ENCODE peak calls at places on chromosomes 3 and 15, in nine cellular contexts. One of them, this sample, is unnamed.

GRCh38 chr3:74447221-74447620 is 167.2 kb downstream of the CNTN3 start:
- DNase-seq in breast epithelium: no peak
- DNase-seq in GF-D8: no peak
- DNase-seq in activated naive CD4-positive, alpha-beta T cell treated with anti-CD3 and anti-CD28 coated beads for 36 hours: no peak
- DNase-seq in PC-3: no peak
- DNase-seq in RCC 7860: no peak
- DNase-seq in HFFc6: no peak
- DNase-seq in GOT3: no peak
- DNase-seq in pancreas: no peak
- DNase-seq in this sample: no peak

GRCh38 chr15:29162411-29162810 is 107.2 kb downstream of the NSMCE3 start:
- DNase-seq in HFFc6: no peak
- DNase-seq in PC-3: no peak
- DNase-seq in activated naive CD4-positive, alpha-beta T cell treated with anti-CD3 and anti-CD28 coated beads for 36 hours: no peak
- DNase-seq in RCC 7860: no peak
- DNase-seq in pancreas: no peak
- DNase-seq in GF-D8: no peak
- DNase-seq in breast epithelium: no peak
- DNase-seq in GOT3: no peak
- DNase-seq in this sample: no peak

GRCh38 chr3:102302020-102302419 is 132.8 kb upstream of the ZPLD1 start:
- DNase-seq in PC-3: peak
- DNase-seq in breast epithelium: no peak
- DNase-seq in pancreas: no peak
- DNase-seq in HFFc6: no peak
- DNase-seq in RCC 7860: no peak
- DNase-seq in GF-D8: no peak
- DNase-seq in activated naive CD4-positive, alpha-beta T cell treated with anti-CD3 and anti-CD28 coated beads for 36 hours: no peak
- DNase-seq in GOT3: no peak
- DNase-seq in this sample: no peak

GRCh38 chr3:122305818-122306621 is 19.0 kb upstream of the CSTA start:
- DNase-seq in activated naive CD4-positive, alpha-beta T cell treated with anti-CD3 and anti-CD28 coated beads for 36 hours: peak
- DNase-seq in GOT3: no peak
- DNase-seq in pancreas: no peak
- DNase-seq in GF-D8: peak
- DNase-seq in HFFc6: no peak
- DNase-seq in PC-3: peak
- DNase-seq in RCC 7860: no peak
- DNase-seq in breast epithelium: no peak
- DNase-seq in this sample: no peak

GRCh38 chr3:152399374-152399773 is 130.6 kb downstream of the MBNL1 start:
- DNase-seq in breast epithelium: no peak
- DNase-seq in activated naive CD4-positive, alpha-beta T cell treated with anti-CD3 and anti-CD28 coated beads for 36 hours: peak
- DNase-seq in HFFc6: peak
- DNase-seq in GOT3: no peak
- DNase-seq in PC-3: peak
- DNase-seq in RCC 7860: peak
- DNase-seq in GF-D8: no peak
- DNase-seq in pancreas: no peak
- DNase-seq in this sample: no peak

GRCh38 chr3:85208650-85209049 is 249.9 kb downstream of the CADM2 start:
- DNase-seq in RCC 7860: no peak
- DNase-seq in GF-D8: no peak
- DNase-seq in GOT3: no peak
- DNase-seq in PC-3: no peak
- DNase-seq in HFFc6: no peak
- DNase-seq in activated naive CD4-positive, alpha-beta T cell treated with anti-CD3 and anti-CD28 coated beads for 36 hours: no peak
- DNase-seq in breast epithelium: no peak
- DNase-seq in pancreas: no peak
- DNase-seq in this sample: no peak

GRCh38 chr15:58065445-58066041 is at the start of gene ALDH1A2:
- DNase-seq in pancreas: peak
- DNase-seq in activated naive CD4-positive, alpha-beta T cell treated with anti-CD3 and anti-CD28 coated beads for 36 hours: peak
- DNase-seq in GF-D8: no peak
- DNase-seq in HFFc6: no peak
- DNase-seq in PC-3: no peak
- DNase-seq in RCC 7860: no peak
- DNase-seq in GOT3: no peak
- DNase-seq in breast epithelium: no peak
- DNase-seq in this sample: no peak

GRCh38 chr15:85749261-85750151 is 45.2 kb downstream of the KLHL25 start:
- DNase-seq in pancreas: no peak
- DNase-seq in PC-3: no peak
- DNase-seq in activated naive CD4-positive, alpha-beta T cell treated with anti-CD3 and anti-CD28 coated beads for 36 hours: no peak
- DNase-seq in GF-D8: no peak
- DNase-seq in HFFc6: no peak
- DNase-seq in GOT3: no peak
- DNase-seq in RCC 7860: no peak
- DNase-seq in breast epithelium: peak
- DNase-seq in this sample: no peak

GRCh38 chr3:44993471-44994205 is 17.6 kb downstream of the EXOSC7 start:
- DNase-seq in RCC 7860: peak
- DNase-seq in PC-3: peak
- DNase-seq in GOT3: no peak
- DNase-seq in HFFc6: peak
- DNase-seq in pancreas: no peak
- DNase-seq in activated naive CD4-positive, alpha-beta T cell treated with anti-CD3 and anti-CD28 coated beads for 36 hours: no peak
- DNase-seq in breast epithelium: no peak
- DNase-seq in GF-D8: no peak
- DNase-seq in this sample: no peak

GRCh38 chr3:150180349-150180748 is 209.7 kb upstream of the PFN2 start:
- DNase-seq in RCC 7860: no peak
- DNase-seq in breast epithelium: no peak
- DNase-seq in HFFc6: peak
- DNase-seq in GOT3: no peak
- DNase-seq in activated naive CD4-positive, alpha-beta T cell treated with anti-CD3 and anti-CD28 coated beads for 36 hours: no peak
- DNase-seq in PC-3: peak
- DNase-seq in GF-D8: no peak
- DNase-seq in pancreas: no peak
- DNase-seq in this sample: no peak

GRCh38 chr15:66186049-66186825 is 67.3 kb downstream of the MEGF11 start:
- DNase-seq in RCC 7860: no peak
- DNase-seq in pancreas: no peak
- DNase-seq in PC-3: no peak
- DNase-seq in HFFc6: no peak
- DNase-seq in GF-D8: no peak
- DNase-seq in GOT3: no peak
- DNase-seq in activated naive CD4-positive, alpha-beta T cell treated with anti-CD3 and anti-CD28 coated beads for 36 hours: no peak
- DNase-seq in breast epithelium: no peak
- DNase-seq in this sample: no peak

GRCh38 chr15:80849308-80849707 is 70.1 kb downstream of the CEMIP start:
- DNase-seq in GF-D8: no peak
- DNase-seq in RCC 7860: peak
- DNase-seq in GOT3: peak
- DNase-seq in breast epithelium: peak
- DNase-seq in activated naive CD4-positive, alpha-beta T cell treated with anti-CD3 and anti-CD28 coated beads for 36 hours: no peak
- DNase-seq in pancreas: no peak
- DNase-seq in PC-3: peak
- DNase-seq in HFFc6: peak
- DNase-seq in this sample: no peak

GRCh38 chr3:12644297-12644937 is 19.5 kb downstream of the RAF1 start:
- DNase-seq in HFFc6: peak
- DNase-seq in GF-D8: no peak
- DNase-seq in pancreas: no peak
- DNase-seq in PC-3: no peak
- DNase-seq in RCC 7860: no peak
- DNase-seq in GOT3: no peak
- DNase-seq in activated naive CD4-positive, alpha-beta T cell treated with anti-CD3 and anti-CD28 coated beads for 36 hours: no peak
- DNase-seq in breast epithelium: no peak
- DNase-seq in this sample: no peak

GRCh38 chr3:133413166-133414020 is 13.5 kb downstream of the BFSP2 start:
- DNase-seq in GF-D8: no peak
- DNase-seq in pancreas: no peak
- DNase-seq in RCC 7860: no peak
- DNase-seq in PC-3: no peak
- DNase-seq in breast epithelium: no peak
- DNase-seq in GOT3: no peak
- DNase-seq in HFFc6: peak
- DNase-seq in activated naive CD4-positive, alpha-beta T cell treated with anti-CD3 and anti-CD28 coated beads for 36 hours: no peak
- DNase-seq in this sample: no peak

GRCh38 chr3:46846624-46847542 is 16.4 kb downstream of the MYL3 start:
- DNase-seq in HFFc6: no peak
- DNase-seq in activated naive CD4-positive, alpha-beta T cell treated with anti-CD3 and anti-CD28 coated beads for 36 hours: no peak
- DNase-seq in RCC 7860: no peak
- DNase-seq in GF-D8: no peak
- DNase-seq in pancreas: peak
- DNase-seq in GOT3: no peak
- DNase-seq in breast epithelium: no peak
- DNase-seq in PC-3: no peak
- DNase-seq in this sample: no peak

GRCh38 chr15:75732809-75733451 is 20.3 kb upstream of the CSPG4 start:
- DNase-seq in RCC 7860: peak
- DNase-seq in PC-3: peak
- DNase-seq in pancreas: peak
- DNase-seq in GF-D8: no peak
- DNase-seq in GOT3: no peak
- DNase-seq in HFFc6: peak
- DNase-seq in activated naive CD4-positive, alpha-beta T cell treated with anti-CD3 and anti-CD28 coated beads for 36 hours: peak
- DNase-seq in breast epithelium: no peak
- DNase-seq in this sample: peak

GRCh38 chr15:42332331-42332730 is 27.0 kb upstream of the CAPN3 start:
- DNase-seq in PC-3: no peak
- DNase-seq in GF-D8: no peak
- DNase-seq in HFFc6: peak
- DNase-seq in breast epithelium: no peak
- DNase-seq in RCC 7860: no peak
- DNase-seq in GOT3: no peak
- DNase-seq in activated naive CD4-positive, alpha-beta T cell treated with anti-CD3 and anti-CD28 coated beads for 36 hours: no peak
- DNase-seq in pancreas: no peak
- DNase-seq in this sample: no peak

GRCh38 chr3:183912895-183913579 is 28.4 kb upstream of the PARL start:
- DNase-seq in GF-D8: no peak
- DNase-seq in activated naive CD4-positive, alpha-beta T cell treated with anti-CD3 and anti-CD28 coated beads for 36 hours: no peak
- DNase-seq in HFFc6: no peak
- DNase-seq in pancreas: no peak
- DNase-seq in breast epithelium: no peak
- DNase-seq in RCC 7860: no peak
- DNase-seq in GOT3: no peak
- DNase-seq in PC-3: peak
- DNase-seq in this sample: no peak

GRCh38 chr3:122294365-122294764 is 30.7 kb upstream of the CSTA start:
- DNase-seq in HFFc6: no peak
- DNase-seq in PC-3: no peak
- DNase-seq in GF-D8: no peak
- DNase-seq in GOT3: no peak
- DNase-seq in activated naive CD4-positive, alpha-beta T cell treated with anti-CD3 and anti-CD28 coated beads for 36 hours: no peak
- DNase-seq in breast epithelium: peak
- DNase-seq in RCC 7860: no peak
- DNase-seq in pancreas: no peak
- DNase-seq in this sample: no peak

GRCh38 chr3:48655586-48655985 is 7.1 kb downstream of the CELSR3 start:
- DNase-seq in RCC 7860: no peak
- DNase-seq in PC-3: no peak
- DNase-seq in GF-D8: no peak
- DNase-seq in breast epithelium: no peak
- DNase-seq in HFFc6: no peak
- DNase-seq in pancreas: no peak
- DNase-seq in GOT3: no peak
- DNase-seq in activated naive CD4-positive, alpha-beta T cell treated with anti-CD3 and anti-CD28 coated beads for 36 hours: peak
- DNase-seq in this sample: no peak

GRCh38 chr3:152621006-152621868 is 213.7 kb upstream of the P2RY1 start:
- DNase-seq in HFFc6: no peak
- DNase-seq in RCC 7860: no peak
- DNase-seq in activated naive CD4-positive, alpha-beta T cell treated with anti-CD3 and anti-CD28 coated beads for 36 hours: no peak
- DNase-seq in breast epithelium: no peak
- DNase-seq in GF-D8: no peak
- DNase-seq in pancreas: no peak
- DNase-seq in GOT3: no peak
- DNase-seq in PC-3: no peak
- DNase-seq in this sample: no peak

GRCh38 chr3:73868688-73869315 is 244.1 kb upstream of the PDZRN3 start:
- DNase-seq in PC-3: peak
- DNase-seq in GOT3: no peak
- DNase-seq in breast epithelium: no peak
- DNase-seq in activated naive CD4-positive, alpha-beta T cell treated with anti-CD3 and anti-CD28 coated beads for 36 hours: peak
- DNase-seq in HFFc6: peak
- DNase-seq in GF-D8: no peak
- DNase-seq in pancreas: no peak
- DNase-seq in RCC 7860: peak
- DNase-seq in this sample: no peak

GRCh38 chr15:74808073-74808839 is 4.4 kb upstream of the LMAN1L start:
- DNase-seq in PC-3: no peak
- DNase-seq in GF-D8: no peak
- DNase-seq in breast epithelium: no peak
- DNase-seq in RCC 7860: no peak
- DNase-seq in activated naive CD4-positive, alpha-beta T cell treated with anti-CD3 and anti-CD28 coated beads for 36 hours: no peak
- DNase-seq in HFFc6: no peak
- DNase-seq in pancreas: no peak
- DNase-seq in GOT3: no peak
- DNase-seq in this sample: no peak

GRCh38 chr3:71444028-71444860 is 139.3 kb downstream of the FOXP1 start:
- DNase-seq in RCC 7860: peak
- DNase-seq in PC-3: peak
- DNase-seq in pancreas: no peak
- DNase-seq in GOT3: no peak
- DNase-seq in breast epithelium: peak
- DNase-seq in HFFc6: peak
- DNase-seq in activated naive CD4-positive, alpha-beta T cell treated with anti-CD3 and anti-CD28 coated beads for 36 hours: peak
- DNase-seq in GF-D8: peak
- DNase-seq in this sample: peak

GRCh38 chr3:9316881-9317341 is 45.9 kb upstream of the THUMPD3 start:
- DNase-seq in GOT3: no peak
- DNase-seq in HFFc6: peak
- DNase-seq in PC-3: no peak
- DNase-seq in GF-D8: no peak
- DNase-seq in activated naive CD4-positive, alpha-beta T cell treated with anti-CD3 and anti-CD28 coated beads for 36 hours: no peak
- DNase-seq in RCC 7860: no peak
- DNase-seq in pancreas: no peak
- DNase-seq in breast epithelium: no peak
- DNase-seq in this sample: no peak

GRCh38 chr3:14170569-14171159 is 7.7 kb downstream of the XPC start:
- DNase-seq in GF-D8: no peak
- DNase-seq in HFFc6: peak
- DNase-seq in breast epithelium: no peak
- DNase-seq in RCC 7860: peak
- DNase-seq in activated naive CD4-positive, alpha-beta T cell treated with anti-CD3 and anti-CD28 coated beads for 36 hours: no peak
- DNase-seq in GOT3: no peak
- DNase-seq in PC-3: peak
- DNase-seq in pancreas: no peak
- DNase-seq in this sample: no peak

GRCh38 chr3:194203482-194204035 is 67.6 kb downstream of the HES1 start:
- DNase-seq in RCC 7860: no peak
- DNase-seq in breast epithelium: no peak
- DNase-seq in HFFc6: no peak
- DNase-seq in GOT3: no peak
- DNase-seq in PC-3: no peak
- DNase-seq in activated naive CD4-positive, alpha-beta T cell treated with anti-CD3 and anti-CD28 coated beads for 36 hours: peak
- DNase-seq in pancreas: no peak
- DNase-seq in GF-D8: no peak
- DNase-seq in this sample: no peak

GRCh38 chr3:73475717-73476116 is 149.0 kb downstream of the PDZRN3 start:
- DNase-seq in GOT3: no peak
- DNase-seq in activated naive CD4-positive, alpha-beta T cell treated with anti-CD3 and anti-CD28 coated beads for 36 hours: no peak
- DNase-seq in GF-D8: no peak
- DNase-seq in PC-3: no peak
- DNase-seq in RCC 7860: no peak
- DNase-seq in HFFc6: no peak
- DNase-seq in breast epithelium: no peak
- DNase-seq in pancreas: no peak
- DNase-seq in this sample: no peak

GRCh38 chr3:59320080-59320479 is 270.3 kb upstream of the CFAP20DC start:
- DNase-seq in GF-D8: no peak
- DNase-seq in RCC 7860: no peak
- DNase-seq in pancreas: no peak
- DNase-seq in breast epithelium: no peak
- DNase-seq in HFFc6: no peak
- DNase-seq in PC-3: peak
- DNase-seq in GOT3: no peak
- DNase-seq in activated naive CD4-positive, alpha-beta T cell treated with anti-CD3 and anti-CD28 coated beads for 36 hours: no peak
- DNase-seq in this sample: no peak

GRCh38 chr3:150998996-150999395 is 26.5 kb upstream of the CLRN1 start:
- DNase-seq in RCC 7860: no peak
- DNase-seq in activated naive CD4-positive, alpha-beta T cell treated with anti-CD3 and anti-CD28 coated beads for 36 hours: no peak
- DNase-seq in PC-3: no peak
- DNase-seq in HFFc6: no peak
- DNase-seq in pancreas: no peak
- DNase-seq in breast epithelium: no peak
- DNase-seq in GF-D8: no peak
- DNase-seq in GOT3: no peak
- DNase-seq in this sample: no peak

GRCh38 chr15:100330221-100330620 is 11.6 kb downstream of the ADAMTS17 start:
- DNase-seq in GF-D8: no peak
- DNase-seq in RCC 7860: no peak
- DNase-seq in pancreas: no peak
- DNase-seq in HFFc6: no peak
- DNase-seq in breast epithelium: no peak
- DNase-seq in PC-3: no peak
- DNase-seq in activated naive CD4-positive, alpha-beta T cell treated with anti-CD3 and anti-CD28 coated beads for 36 hours: peak
- DNase-seq in GOT3: no peak
- DNase-seq in this sample: no peak